ENCODE peak calls at places on chromosomes 3 and 15, in five cellular contexts. One of them, this sample, is unnamed.

GRCh38 chr3:51224283-51224682 is 160.8 kb upstream of the MANF start:
- DNase-seq in BJ: no peak
- DNase-seq in fibroblast of the aortic adventitia: no peak
- DNase-seq in activated CD8-positive, alpha-beta memory T cell treated with anti-CD3 and anti-CD28 coated beads for 4 hours: no peak
- DNase-seq in NCI-H1092: no peak
- DNase-seq in this sample: no peak

GRCh38 chr15:51718745-51719144 is 18.7 kb downstream of the LYSMD2 start:
- DNase-seq in activated CD8-positive, alpha-beta memory T cell treated with anti-CD3 and anti-CD28 coated beads for 4 hours: no peak
- DNase-seq in BJ: no peak
- DNase-seq in NCI-H1092: no peak
- DNase-seq in fibroblast of the aortic adventitia: no peak
- DNase-seq in this sample: no peak

GRCh38 chr15:99424131-99424571 is 141.6 kb upstream of the MEF2A start:
- DNase-seq in activated CD8-positive, alpha-beta memory T cell treated with anti-CD3 and anti-CD28 coated beads for 4 hours: no peak
- DNase-seq in NCI-H1092: no peak
- DNase-seq in BJ: no peak
- DNase-seq in fibroblast of the aortic adventitia: no peak
- DNase-seq in this sample: no peak

GRCh38 chr15:85333132-85333831 is 47.1 kb upstream of the AKAP13 start:
- DNase-seq in activated CD8-positive, alpha-beta memory T cell treated with anti-CD3 and anti-CD28 coated beads for 4 hours: no peak
- DNase-seq in NCI-H1092: no peak
- DNase-seq in fibroblast of the aortic adventitia: peak
- DNase-seq in BJ: peak
- DNase-seq in this sample: no peak

GRCh38 chr15:51044037-51044712 is 50.5 kb downstream of the TNFAIP8L3 start:
- DNase-seq in activated CD8-positive, alpha-beta memory T cell treated with anti-CD3 and anti-CD28 coated beads for 4 hours: no peak
- DNase-seq in fibroblast of the aortic adventitia: no peak
- DNase-seq in NCI-H1092: no peak
- DNase-seq in BJ: no peak
- DNase-seq in this sample: no peak

GRCh38 chr3:190101320-190102117 is 19.2 kb downstream of the P3H2 start:
- DNase-seq in fibroblast of the aortic adventitia: peak
- DNase-seq in NCI-H1092: no peak
- DNase-seq in activated CD8-positive, alpha-beta memory T cell treated with anti-CD3 and anti-CD28 coated beads for 4 hours: no peak
- DNase-seq in BJ: no peak
- DNase-seq in this sample: no peak

GRCh38 chr3:43247556-43248186 is 38.7 kb upstream of the SNRK start:
- DNase-seq in fibroblast of the aortic adventitia: no peak
- DNase-seq in activated CD8-positive, alpha-beta memory T cell treated with anti-CD3 and anti-CD28 coated beads for 4 hours: no peak
- DNase-seq in BJ: no peak
- DNase-seq in NCI-H1092: no peak
- DNase-seq in this sample: no peak

GRCh38 chr3:58179235-58180098 is 31.3 kb downstream of the DNASE1L3 start:
- DNase-seq in activated CD8-positive, alpha-beta memory T cell treated with anti-CD3 and anti-CD28 coated beads for 4 hours: no peak
- DNase-seq in NCI-H1092: no peak
- DNase-seq in fibroblast of the aortic adventitia: no peak
- DNase-seq in BJ: no peak
- DNase-seq in this sample: no peak

GRCh38 chr3:123075359-123075758 is 8.5 kb downstream of the PDIA5 start:
- DNase-seq in activated CD8-positive, alpha-beta memory T cell treated with anti-CD3 and anti-CD28 coated beads for 4 hours: no peak
- DNase-seq in fibroblast of the aortic adventitia: peak
- DNase-seq in BJ: no peak
- DNase-seq in NCI-H1092: no peak
- DNase-seq in this sample: no peak

GRCh38 chr15:49145651-49146609 is 9.5 kb downstream of the COPS2 start:
- DNase-seq in BJ: no peak
- DNase-seq in NCI-H1092: no peak
- DNase-seq in activated CD8-positive, alpha-beta memory T cell treated with anti-CD3 and anti-CD28 coated beads for 4 hours: no peak
- DNase-seq in fibroblast of the aortic adventitia: peak
- DNase-seq in this sample: no peak

GRCh38 chr15:75921732-75922703 is 18.3 kb downstream of the FBXO22 start:
- DNase-seq in BJ: no peak
- DNase-seq in NCI-H1092: no peak
- DNase-seq in activated CD8-positive, alpha-beta memory T cell treated with anti-CD3 and anti-CD28 coated beads for 4 hours: no peak
- DNase-seq in fibroblast of the aortic adventitia: peak
- DNase-seq in this sample: no peak

GRCh38 chr3:34687671-34688070 is 889.2 kb downstream of the PDCD6IP start:
- DNase-seq in activated CD8-positive, alpha-beta memory T cell treated with anti-CD3 and anti-CD28 coated beads for 4 hours: no peak
- DNase-seq in BJ: no peak
- DNase-seq in NCI-H1092: no peak
- DNase-seq in fibroblast of the aortic adventitia: no peak
- DNase-seq in this sample: no peak

GRCh38 chr3:42161050-42161935 is 70.1 kb downstream of the TRAK1 start:
- DNase-seq in activated CD8-positive, alpha-beta memory T cell treated with anti-CD3 and anti-CD28 coated beads for 4 hours: no peak
- DNase-seq in fibroblast of the aortic adventitia: peak
- DNase-seq in BJ: no peak
- DNase-seq in NCI-H1092: no peak
- DNase-seq in this sample: no peak

GRCh38 chr3:177693596-177693995 is 496.3 kb upstream of the TBL1XR1 start:
- DNase-seq in activated CD8-positive, alpha-beta memory T cell treated with anti-CD3 and anti-CD28 coated beads for 4 hours: no peak
- DNase-seq in fibroblast of the aortic adventitia: no peak
- DNase-seq in BJ: no peak
- DNase-seq in NCI-H1092: no peak
- DNase-seq in this sample: no peak

GRCh38 chr3:52784931-52785590 is 7.7 kb downstream of the ITIH1 start:
- DNase-seq in BJ: no peak
- DNase-seq in fibroblast of the aortic adventitia: no peak
- DNase-seq in activated CD8-positive, alpha-beta memory T cell treated with anti-CD3 and anti-CD28 coated beads for 4 hours: no peak
- DNase-seq in NCI-H1092: no peak
- DNase-seq in this sample: no peak

GRCh38 chr3:114336122-114336697 is 42.4 kb downstream of the TIGIT start:
- DNase-seq in activated CD8-positive, alpha-beta memory T cell treated with anti-CD3 and anti-CD28 coated beads for 4 hours: no peak
- DNase-seq in NCI-H1092: no peak
- DNase-seq in fibroblast of the aortic adventitia: peak
- DNase-seq in BJ: no peak
- DNase-seq in this sample: no peak

GRCh38 chr3:156819842-156820686 is 6.1 kb upstream of the LEKR1 start:
- DNase-seq in NCI-H1092: no peak
- DNase-seq in fibroblast of the aortic adventitia: no peak
- DNase-seq in activated CD8-positive, alpha-beta memory T cell treated with anti-CD3 and anti-CD28 coated beads for 4 hours: no peak
- DNase-seq in BJ: no peak
- DNase-seq in this sample: no peak

GRCh38 chr3:48422691-48423090 is 7.2 kb downstream of the PLXNB1 start:
- DNase-seq in activated CD8-positive, alpha-beta memory T cell treated with anti-CD3 and anti-CD28 coated beads for 4 hours: no peak
- DNase-seq in BJ: no peak
- DNase-seq in NCI-H1092: no peak
- DNase-seq in fibroblast of the aortic adventitia: no peak
- DNase-seq in this sample: no peak

GRCh38 chr15:76199106-76200082 is 111.9 kb downstream of the ETFA start:
- DNase-seq in BJ: no peak
- DNase-seq in NCI-H1092: no peak
- DNase-seq in activated CD8-positive, alpha-beta memory T cell treated with anti-CD3 and anti-CD28 coated beads for 4 hours: no peak
- DNase-seq in fibroblast of the aortic adventitia: peak
- DNase-seq in this sample: no peak

GRCh38 chr3:75768303-75769017 is 16.9 kb downstream of the ZNF717 start:
- DNase-seq in BJ: no peak
- DNase-seq in fibroblast of the aortic adventitia: no peak
- DNase-seq in activated CD8-positive, alpha-beta memory T cell treated with anti-CD3 and anti-CD28 coated beads for 4 hours: no peak
- DNase-seq in NCI-H1092: no peak
- DNase-seq in this sample: no peak

GRCh38 chr3:170703121-170703588 is 117.3 kb upstream of the SLC7A14 start:
- DNase-seq in NCI-H1092: no peak
- DNase-seq in BJ: peak
- DNase-seq in activated CD8-positive, alpha-beta memory T cell treated with anti-CD3 and anti-CD28 coated beads for 4 hours: no peak
- DNase-seq in fibroblast of the aortic adventitia: peak
- DNase-seq in this sample: no peak

GRCh38 chr3:123447749-123448502 is 964 bp downstream of the ADCY5 start:
- DNase-seq in activated CD8-positive, alpha-beta memory T cell treated with anti-CD3 and anti-CD28 coated beads for 4 hours: no peak
- DNase-seq in fibroblast of the aortic adventitia: no peak
- DNase-seq in NCI-H1092: no peak
- DNase-seq in BJ: no peak
- DNase-seq in this sample: no peak

GRCh38 chr15:89385596-89386242 is 51.1 kb upstream of the POLG start:
- DNase-seq in activated CD8-positive, alpha-beta memory T cell treated with anti-CD3 and anti-CD28 coated beads for 4 hours: no peak
- DNase-seq in NCI-H1092: no peak
- DNase-seq in fibroblast of the aortic adventitia: no peak
- DNase-seq in BJ: no peak
- DNase-seq in this sample: no peak

GRCh38 chr3:120420855-120421570 is 29.8 kb downstream of the FSTL1 start:
- DNase-seq in BJ: peak
- DNase-seq in fibroblast of the aortic adventitia: peak
- DNase-seq in NCI-H1092: no peak
- DNase-seq in activated CD8-positive, alpha-beta memory T cell treated with anti-CD3 and anti-CD28 coated beads for 4 hours: no peak
- DNase-seq in this sample: no peak

GRCh38 chr3:99473321-99473751 is 165.1 kb upstream of the COL8A1 start:
- DNase-seq in activated CD8-positive, alpha-beta memory T cell treated with anti-CD3 and anti-CD28 coated beads for 4 hours: no peak
- DNase-seq in fibroblast of the aortic adventitia: no peak
- DNase-seq in BJ: peak
- DNase-seq in NCI-H1092: no peak
- DNase-seq in this sample: no peak

GRCh38 chr3:67462185-67462584 is 192.2 kb downstream of the SUCLG2 start:
- DNase-seq in fibroblast of the aortic adventitia: no peak
- DNase-seq in activated CD8-positive, alpha-beta memory T cell treated with anti-CD3 and anti-CD28 coated beads for 4 hours: no peak
- DNase-seq in BJ: no peak
- DNase-seq in NCI-H1092: no peak
- DNase-seq in this sample: no peak

GRCh38 chr3:99562138-99562537 is 76.3 kb upstream of the COL8A1 start:
- DNase-seq in NCI-H1092: no peak
- DNase-seq in activated CD8-positive, alpha-beta memory T cell treated with anti-CD3 and anti-CD28 coated beads for 4 hours: no peak
- DNase-seq in BJ: no peak
- DNase-seq in fibroblast of the aortic adventitia: peak
- DNase-seq in this sample: no peak

GRCh38 chr3:36679384-36680200 is 84.8 kb downstream of the DCLK3 start:
- DNase-seq in BJ: peak
- DNase-seq in NCI-H1092: no peak
- DNase-seq in fibroblast of the aortic adventitia: peak
- DNase-seq in activated CD8-positive, alpha-beta memory T cell treated with anti-CD3 and anti-CD28 coated beads for 4 hours: no peak
- DNase-seq in this sample: no peak

GRCh38 chr3:52852419-52852818 is 17.6 kb upstream of the MUSTN1 start:
- DNase-seq in activated CD8-positive, alpha-beta memory T cell treated with anti-CD3 and anti-CD28 coated beads for 4 hours: no peak
- DNase-seq in NCI-H1092: no peak
- DNase-seq in BJ: no peak
- DNase-seq in fibroblast of the aortic adventitia: no peak
- DNase-seq in this sample: no peak

GRCh38 chr3:123449986-123450474 is 1.1 kb upstream of the ADCY5 start:
- DNase-seq in NCI-H1092: no peak
- DNase-seq in fibroblast of the aortic adventitia: no peak
- DNase-seq in BJ: no peak
- DNase-seq in activated CD8-positive, alpha-beta memory T cell treated with anti-CD3 and anti-CD28 coated beads for 4 hours: no peak
- DNase-seq in this sample: no peak

GRCh38 chr3:171416666-171417065 is 43.5 kb downstream of the TNIK start:
- DNase-seq in NCI-H1092: no peak
- DNase-seq in fibroblast of the aortic adventitia: no peak
- DNase-seq in activated CD8-positive, alpha-beta memory T cell treated with anti-CD3 and anti-CD28 coated beads for 4 hours: no peak
- DNase-seq in BJ: no peak
- DNase-seq in this sample: no peak

GRCh38 chr3:167166594-167167253 is 213.4 kb downstream of the ZBBX start:
- DNase-seq in BJ: no peak
- DNase-seq in fibroblast of the aortic adventitia: no peak
- DNase-seq in activated CD8-positive, alpha-beta memory T cell treated with anti-CD3 and anti-CD28 coated beads for 4 hours: no peak
- DNase-seq in NCI-H1092: no peak
- DNase-seq in this sample: no peak

GRCh38 chr15:63221346-63221745 is 31.9 kb downstream of the RAB8B start:
- DNase-seq in BJ: no peak
- DNase-seq in fibroblast of the aortic adventitia: peak
- DNase-seq in NCI-H1092: no peak
- DNase-seq in activated CD8-positive, alpha-beta memory T cell treated with anti-CD3 and anti-CD28 coated beads for 4 hours: no peak
- DNase-seq in this sample: no peak

GRCh38 chr3:11556851-11557644 is 86.7 kb downstream of the VGLL4 start:
- DNase-seq in BJ: no peak
- DNase-seq in activated CD8-positive, alpha-beta memory T cell treated with anti-CD3 and anti-CD28 coated beads for 4 hours: no peak
- DNase-seq in fibroblast of the aortic adventitia: peak
- DNase-seq in NCI-H1092: no peak
- DNase-seq in this sample: no peak

GRCh38 chr3:12447075-12447474 is 37.2 kb upstream of the TSEN2 start:
- DNase-seq in NCI-H1092: no peak
- DNase-seq in activated CD8-positive, alpha-beta memory T cell treated with anti-CD3 and anti-CD28 coated beads for 4 hours: no peak
- DNase-seq in BJ: no peak
- DNase-seq in fibroblast of the aortic adventitia: no peak
- DNase-seq in this sample: no peak

GRCh38 chr3:151960956-151961580 is 87.6 kb downstream of the SUCNR1 start:
- DNase-seq in NCI-H1092: no peak
- DNase-seq in fibroblast of the aortic adventitia: no peak
- DNase-seq in activated CD8-positive, alpha-beta memory T cell treated with anti-CD3 and anti-CD28 coated beads for 4 hours: no peak
- DNase-seq in BJ: peak
- DNase-seq in this sample: no peak

GRCh38 chr3:64530434-64531049 is 157.3 kb downstream of the ADAMTS9 start:
- DNase-seq in BJ: peak
- DNase-seq in fibroblast of the aortic adventitia: peak
- DNase-seq in activated CD8-positive, alpha-beta memory T cell treated with anti-CD3 and anti-CD28 coated beads for 4 hours: no peak
- DNase-seq in NCI-H1092: peak
- DNase-seq in this sample: no peak

GRCh38 chr3:133884547-133885240 is 11.0 kb downstream of the RAB6B start:
- DNase-seq in activated CD8-positive, alpha-beta memory T cell treated with anti-CD3 and anti-CD28 coated beads for 4 hours: no peak
- DNase-seq in BJ: no peak
- DNase-seq in NCI-H1092: no peak
- DNase-seq in fibroblast of the aortic adventitia: no peak
- DNase-seq in this sample: peak